ENCODE peak calls at places on chromosomes 7 and 10, in nine cellular contexts. S is CD4-positive, alpha-beta T cell; M is GM12865; L is endothelial cell; K is fibroblast of the aortic adventitia; J is astrocyte; X is AG10803; Q is choroid plexus epithelial cell; V is GM13977. O is an unnamed sample.

GRCh38 chr7:75575488-75576112 is 83.5 kb downstream of the SPDYE5 start:
- DNase-seq in J (no peak), X (peak), L (no peak), K (peak), V (no peak), S (no peak), M (no peak), Q (no peak), O (no peak)

GRCh38 chr10:102113956-102114857 is 6.0 kb downstream of the LDB1 start:
- DNase-seq in X (peak), J (no peak), Q (no peak), M (no peak), K (no peak), V (no peak), S (no peak), L (peak), O (peak)

GRCh38 chr10:33178026-33178755 is 156.3 kb downstream of the NRP1 start:
- DNase-seq in J (peak), Q (no peak), X (no peak), M (no peak), S (no peak), V (no peak), K (peak), L (no peak), O (no peak)

GRCh38 chr7:69412331-69413146 is 185.7 kb upstream of the AUTS2 start:
- DNase-seq in L (no peak), X (peak), M (peak), J (peak), K (no peak), Q (peak), S (no peak), V (peak), O (no peak)

GRCh38 chr7:22601028-22601795 is 101.2 kb upstream of the STEAP1B start:
- DNase-seq in M (no peak), Q (no peak), L (no peak), X (peak), S (no peak), V (no peak), J (no peak), K (no peak), O (no peak)

GRCh38 chr7:98211221-98211675 is at the start of gene BHLHA15:
- DNase-seq in Q (no peak), V (peak), J (no peak), X (no peak), K (no peak), L (peak), S (no peak), M (peak), O (peak)

GRCh38 chr10:68330852-68331454 is 911 bp upstream of the HNRNPH3 start:
- DNase-seq in K (peak), M (peak), J (peak), S (peak), Q (peak), L (peak), V (no peak), X (peak), O (peak)

GRCh38 chr10:102595293-102595692 is 49.0 kb upstream of the TRIM8 start:
- DNase-seq in M (no peak), L (no peak), S (no peak), J (no peak), K (no peak), X (no peak), V (no peak), Q (no peak), O (no peak)

GRCh38 chr10:107728807-107729206 is 564.3 kb upstream of the SORCS1 start:
- DNase-seq in S (no peak), Q (peak), J (no peak), L (no peak), V (no peak), K (no peak), M (no peak), X (no peak), O (no peak)

GRCh38 chr7:39458346-39458745 is 107.9 kb upstream of the YAE1 start:
- DNase-seq in K (no peak), M (no peak), Q (no peak), L (no peak), X (peak), S (no peak), V (no peak), J (no peak), O (no peak)

GRCh38 chr7:106610996-106611886 is 49.7 kb downstream of the CCDC71L start:
- DNase-seq in M (peak), S (no peak), L (no peak), J (peak), X (peak), K (peak), Q (peak), V (no peak), O (no peak)

GRCh38 chr7:114916261-114916892 is 5.5 kb upstream of the MDFIC start:
- DNase-seq in J (no peak), K (no peak), M (peak), Q (no peak), X (no peak), V (peak), S (no peak), L (no peak), O (no peak)

GRCh38 chr7:116525913-116526857 is 1.3 kb downstream of the CAV1 start:
- DNase-seq in X (peak), V (peak), K (peak), S (peak), Q (peak), L (peak), M (peak), J (peak), O (peak)

GRCh38 chr7:128777156-128778123 is 1.8 kb upstream of the OPN1SW start:
- DNase-seq in J (peak), S (no peak), V (no peak), X (peak), Q (peak), K (peak), M (no peak), L (no peak), O (no peak)

GRCh38 chr10:49089789-49090595 is 25.3 kb downstream of the VSTM4 start:
- DNase-seq in V (no peak), K (peak), J (peak), S (no peak), L (no peak), X (peak), Q (peak), M (no peak), O (no peak)

GRCh38 chr7:127107601-127108007 is 145.1 kb downstream of the GRM8 start:
- DNase-seq in V (peak), X (peak), K (peak), L (peak), M (peak), Q (peak), J (peak), S (peak), O (peak)

GRCh38 chr10:62665771-62666170 is 138.7 kb upstream of the ADO start:
- DNase-seq in L (no peak), J (no peak), Q (no peak), S (no peak), X (no peak), V (no peak), K (no peak), M (no peak), O (no peak)

GRCh38 chr7:43116451-43116850 is 4.0 kb downstream of the HECW1 start:
- DNase-seq in V (no peak), M (no peak), S (no peak), L (no peak), K (no peak), Q (no peak), J (no peak), X (no peak), O (no peak)

GRCh38 chr7:27939893-27940292 is 199.9 kb downstream of the TAX1BP1 start:
- DNase-seq in L (no peak), S (no peak), V (no peak), X (no peak), K (no peak), Q (no peak), J (no peak), M (no peak), O (no peak)

GRCh38 chr10:98814459-98814858 is 367.7 kb upstream of the HPS1 start:
- DNase-seq in S (no peak), L (no peak), M (no peak), X (no peak), K (no peak), J (no peak), V (no peak), Q (no peak), O (no peak)

GRCh38 chr7:158102897-158103296 is 484.7 kb downstream of the PTPRN2 start:
- DNase-seq in V (no peak), K (no peak), S (no peak), M (no peak), X (no peak), L (no peak), Q (no peak), J (no peak), O (no peak)

GRCh38 chr10:127345231-127345965 is 149.0 kb upstream of the INSYN2A start:
- DNase-seq in X (no peak), L (no peak), K (no peak), J (no peak), M (no peak), Q (no peak), S (no peak), V (no peak), O (no peak)

GRCh38 chr10:103442031-103442461 is 10.1 kb downstream of the CALHM2 start:
- DNase-seq in K (peak), L (no peak), Q (peak), X (no peak), S (no peak), J (peak), V (no peak), M (no peak), O (no peak)

GRCh38 chr10:43863859-43864591 is 215.3 kb upstream of the ZNF32 start:
- DNase-seq in M (no peak), X (peak), J (peak), V (no peak), Q (peak), K (peak), S (no peak), L (no peak), O (no peak)

GRCh38 chr7:48087349-48087748 is 1.7 kb upstream of the UPP1 start:
- DNase-seq in L (no peak), S (no peak), V (no peak), K (peak), Q (peak), X (peak), J (peak), M (peak), O (no peak)

GRCh38 chr10:85791846-85792532 is 574.6 kb downstream of the GRID1 start:
- DNase-seq in K (no peak), X (peak), V (no peak), M (peak), L (no peak), Q (peak), S (no peak), J (no peak), O (no peak)

DNA sequence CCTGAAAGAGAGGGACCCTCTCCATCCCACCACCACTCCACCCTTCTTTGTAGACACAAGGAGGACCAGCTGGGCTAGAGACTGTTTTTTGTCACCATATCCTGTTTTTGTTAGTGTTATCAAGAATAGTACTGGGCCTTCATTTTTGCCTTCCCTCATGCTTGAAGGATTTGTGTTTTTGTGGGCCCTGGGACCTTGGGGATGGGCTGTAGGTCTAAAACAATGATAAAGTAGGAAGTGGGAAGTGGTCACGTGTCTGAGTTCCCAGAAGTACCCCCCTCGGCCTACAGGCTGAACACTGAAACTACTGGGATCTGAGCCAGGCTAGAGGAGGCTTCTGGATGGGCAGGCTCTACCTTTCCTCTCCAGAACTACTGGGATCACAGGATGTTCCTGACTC is 8.9 kb downstream of the AGFG2 start:
- DNase-seq in K (peak), S (no peak), V (no peak), L (no peak), X (no peak), M (peak), J (no peak), Q (peak), O (no peak)
- TF ChIP-seq CTCF in K (peak), S (no peak), V (no peak), L (no peak), X (no peak), M (no peak), J (no peak), Q (peak), O (no peak)

DNA sequence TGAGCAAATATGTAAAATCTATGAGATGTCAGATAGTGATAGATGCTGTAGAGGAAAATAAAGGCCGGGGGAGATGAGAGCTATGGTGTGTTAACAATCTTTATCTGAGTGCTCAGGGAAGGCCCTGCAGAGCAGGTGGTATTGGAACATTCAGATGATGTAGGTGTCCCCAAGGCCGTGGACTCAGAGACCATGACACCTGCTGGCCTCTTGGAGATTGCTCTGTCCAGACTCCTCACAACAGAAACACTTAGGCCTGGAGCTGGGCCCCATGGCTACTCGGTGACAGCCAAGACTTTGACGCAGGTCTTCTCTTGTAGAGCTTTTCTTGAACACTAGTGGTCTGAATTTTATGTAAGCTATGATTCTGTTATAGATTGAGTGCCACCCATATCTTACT is 13.3 kb downstream of the AKR1E2 start:
- DNase-seq in K (no peak), X (no peak), M (no peak), J (no peak), Q (no peak), L (no peak), V (no peak), S (no peak), O (no peak)
- TF ChIP-seq CTCF in K (no peak), X (no peak), M (no peak), J (no peak), Q (peak), L (no peak), V (no peak), S (no peak), O (no peak)

GRCh38 chr7:867406-868188 is 8.8 kb upstream of the GET4 start:
- DNase-seq in M (no peak), V (no peak), S (no peak), Q (peak), L (no peak), J (peak), K (peak), X (peak), O (peak)
- TF ChIP-seq CTCF in M (no peak), V (no peak), S (no peak), Q (no peak), L (no peak), J (no peak), K (peak), X (no peak), O (no peak)

DNA sequence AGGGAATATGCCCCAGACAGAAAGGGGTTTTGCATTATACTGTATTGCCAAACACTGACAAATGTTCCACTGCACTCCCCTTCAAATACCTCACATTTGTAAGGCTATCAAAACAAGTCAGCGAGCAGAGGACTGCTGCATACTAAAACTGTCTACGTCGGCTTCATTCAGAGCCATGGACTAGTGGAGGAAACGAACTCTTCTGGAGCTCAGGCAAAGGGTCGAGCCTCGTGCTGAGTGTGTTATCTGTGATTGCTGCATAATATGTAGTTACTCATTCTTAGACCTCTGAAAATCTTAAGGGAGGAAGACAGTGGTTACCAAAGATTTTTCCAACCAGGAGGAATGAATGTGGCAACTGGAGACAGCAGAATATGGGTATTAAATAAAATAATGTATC is 200.2 kb downstream of the DYNC1I1 start:
- DNase-seq in M (no peak), V (no peak), K (no peak), Q (peak), X (no peak), L (no peak), S (no peak), J (no peak), O (no peak)
- TF ChIP-seq CTCF in M (no peak), V (no peak), K (no peak), Q (no peak), X (no peak), L (no peak), S (no peak), J (no peak), O (no peak)

DNA sequence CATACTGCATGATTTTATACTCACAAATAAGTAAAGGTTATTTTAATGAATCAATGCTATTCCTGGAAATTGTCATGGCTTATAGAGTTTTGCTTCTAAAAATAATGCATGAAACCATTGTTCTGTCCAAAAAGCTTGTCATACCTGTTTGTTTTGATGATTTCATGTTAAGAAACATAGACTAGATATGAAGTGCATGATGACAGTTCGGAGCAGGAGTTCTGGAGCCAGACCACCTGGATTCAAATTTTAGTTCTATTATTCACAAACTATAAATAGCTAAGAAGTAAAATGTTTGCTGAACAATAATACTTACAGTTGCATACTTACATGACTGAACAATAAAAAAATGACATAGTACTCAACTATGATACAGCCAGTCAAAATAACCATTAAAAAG is 107.0 kb upstream of the AKR1E2 start:
- DNase-seq in Q (no peak), V (no peak), L (no peak), K (peak), S (no peak), M (no peak), X (no peak), J (peak), O (no peak)
- TF ChIP-seq CTCF in Q (no peak), V (no peak), L (no peak), K (no peak), S (no peak), M (no peak), X (no peak), J (no peak), O (no peak)